ENCODE peak calls at places on chromosomes 4 and X, in four cellular contexts. U is HCT116, R is K562, V is GM12878. N is an unnamed sample.

GRCh38 chr4:28310926-28311325 is 1450.3 kb downstream of the STIM2 start:
- DNase-seq in R (no peak), V (no peak), U (no peak), N (no peak)

GRCh38 chr4:122636697-122637096 is 15.8 kb upstream of the IL21 start:
- DNase-seq in R (no peak), V (no peak), U (no peak), N (no peak)

GRCh38 chrX:112820364-112821308 is 20.0 kb downstream of the AMOT start:
- DNase-seq in V (no peak), R (no peak), U (no peak), N (no peak)

GRCh38 chrX:75303795-75304194 is 29.9 kb downstream of the UPRT start:
- DNase-seq in V (no peak), R (no peak), U (no peak), N (no peak)

GRCh38 chrX:65537229-65537628 is 2.6 kb upstream of the LAS1L start:
- DNase-seq in U (no peak), V (no peak), R (no peak), N (no peak)

GRCh38 chr4:110164856-110165255 is 33.6 kb downstream of the ELOVL6 start:
- DNase-seq in U (no peak), R (no peak), V (no peak), N (no peak)

GRCh38 chrX:38563006-38563405 is 1.7 kb downstream of the TSPAN7 start:
- DNase-seq in V (no peak), U (no peak), R (no peak), N (no peak)

GRCh38 chrX:17860811-17861495 is at the start of gene RAI2:
- DNase-seq in U (no peak), V (no peak), R (peak), N (peak)

GRCh38 chrX:21740329-21741274 is 17.3 kb downstream of the SMPX start:
- DNase-seq in R (no peak), V (no peak), U (no peak), N (no peak)

GRCh38 chr4:173168396-173169177 is at the start of gene GALNT7:
- DNase-seq in U (no peak), R (peak), V (no peak), N (peak)

GRCh38 chrX:132636080-132636479 is 147.2 kb upstream of the MBNL3 start:
- DNase-seq in U (no peak), V (no peak), R (no peak), N (peak)

GRCh38 chr4:120769227-120769626 is 153.3 kb downstream of the PRDM5 start:
- DNase-seq in R (no peak), U (peak), V (no peak), N (no peak)

GRCh38 chr4:169253904-169254303 is 16.9 kb downstream of the SH3RF1 start:
- DNase-seq in U (no peak), R (no peak), V (no peak), N (no peak)

GRCh38 chrX:115560211-115560977 is 580 bp upstream of the PLS3 start:
- DNase-seq in U (peak), V (no peak), R (no peak), N (no peak)

GRCh38 chrX:132092439-132093065 is 35.3 kb downstream of the FRMD7 start:
- DNase-seq in U (peak), R (peak), V (peak), N (peak)

GRCh38 chrX:38489341-38489740 is 72.0 kb upstream of the TSPAN7 start:
- DNase-seq in V (no peak), R (no peak), U (no peak), N (no peak)

GRCh38 chr4:6762244-6762615 is 20.3 kb upstream of the KIAA0232 start:
- DNase-seq in R (no peak), V (no peak), U (no peak), N (no peak)

GRCh38 chrX:119036369-119037029 is 36.3 kb upstream of the CT47C1 start:
- DNase-seq in U (no peak), V (no peak), R (no peak), N (no peak)

DNA sequence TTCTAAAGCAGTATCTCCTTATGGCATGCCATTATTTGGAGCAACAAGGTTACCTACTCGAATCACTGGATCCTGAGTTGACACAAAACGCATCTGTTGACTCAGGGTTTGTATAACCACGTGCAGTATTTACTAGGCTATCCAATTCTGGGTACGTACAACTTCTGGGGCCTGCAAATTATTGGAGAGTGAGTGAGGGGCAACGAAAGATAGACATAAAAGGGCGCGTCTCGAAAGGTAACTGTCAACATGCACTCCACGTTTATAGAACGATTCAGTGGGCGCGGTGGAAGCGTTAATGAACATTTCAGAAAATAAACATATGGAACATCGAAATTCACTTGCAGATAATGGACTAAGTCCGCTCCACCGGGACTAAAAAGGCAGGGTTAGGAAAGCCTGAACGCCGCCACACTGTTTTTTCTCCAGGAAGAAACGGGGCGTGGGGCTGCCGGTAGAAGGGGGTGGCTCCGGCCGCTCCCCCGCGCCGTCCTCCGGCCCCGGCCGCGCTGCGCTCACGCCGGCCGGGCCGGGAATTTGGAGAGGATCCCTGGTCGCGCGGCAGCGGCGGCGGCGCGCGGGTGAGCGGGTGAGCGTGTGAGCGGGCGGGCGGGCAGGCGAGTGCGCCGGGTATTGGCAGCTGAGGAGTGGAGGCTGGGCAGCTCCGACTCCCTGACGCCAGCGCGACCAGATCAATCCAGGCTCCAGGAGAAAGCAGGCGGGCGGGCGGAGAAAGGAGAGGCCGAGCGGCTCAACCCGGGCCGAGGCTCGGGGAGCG is at the start of gene SMAD1:
- DNase-seq in R (peak), U (peak), V (no peak), N (peak)
- TF ChIP-seq REST in R (no peak), U (no peak), V (no peak), N (no peak)

DNA sequence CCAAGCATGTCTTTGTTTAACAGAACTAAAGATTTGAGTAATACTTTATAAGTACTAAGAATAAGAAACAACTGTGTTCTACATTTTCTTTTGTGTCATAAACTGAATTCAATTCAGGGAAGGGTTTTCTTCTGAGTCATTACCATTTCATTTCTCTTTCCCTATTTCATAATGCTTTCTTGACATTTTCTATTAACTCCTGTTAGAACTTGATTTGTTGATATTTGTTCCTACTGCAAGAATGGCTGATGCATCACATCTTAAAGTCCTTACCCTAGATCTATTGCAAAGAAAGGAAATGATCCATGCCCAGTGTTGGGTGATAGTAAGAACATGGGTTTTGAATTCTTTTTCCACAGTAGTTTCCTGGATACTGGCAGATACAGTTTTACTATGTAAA is 127.5 kb upstream of the FAT4 start:
- DNase-seq in V (no peak), U (no peak), R (no peak), N (no peak)
- H3K4me2 ChIP-seq in V (no peak), U (no peak), R (no peak), N (no peak)

DNA sequence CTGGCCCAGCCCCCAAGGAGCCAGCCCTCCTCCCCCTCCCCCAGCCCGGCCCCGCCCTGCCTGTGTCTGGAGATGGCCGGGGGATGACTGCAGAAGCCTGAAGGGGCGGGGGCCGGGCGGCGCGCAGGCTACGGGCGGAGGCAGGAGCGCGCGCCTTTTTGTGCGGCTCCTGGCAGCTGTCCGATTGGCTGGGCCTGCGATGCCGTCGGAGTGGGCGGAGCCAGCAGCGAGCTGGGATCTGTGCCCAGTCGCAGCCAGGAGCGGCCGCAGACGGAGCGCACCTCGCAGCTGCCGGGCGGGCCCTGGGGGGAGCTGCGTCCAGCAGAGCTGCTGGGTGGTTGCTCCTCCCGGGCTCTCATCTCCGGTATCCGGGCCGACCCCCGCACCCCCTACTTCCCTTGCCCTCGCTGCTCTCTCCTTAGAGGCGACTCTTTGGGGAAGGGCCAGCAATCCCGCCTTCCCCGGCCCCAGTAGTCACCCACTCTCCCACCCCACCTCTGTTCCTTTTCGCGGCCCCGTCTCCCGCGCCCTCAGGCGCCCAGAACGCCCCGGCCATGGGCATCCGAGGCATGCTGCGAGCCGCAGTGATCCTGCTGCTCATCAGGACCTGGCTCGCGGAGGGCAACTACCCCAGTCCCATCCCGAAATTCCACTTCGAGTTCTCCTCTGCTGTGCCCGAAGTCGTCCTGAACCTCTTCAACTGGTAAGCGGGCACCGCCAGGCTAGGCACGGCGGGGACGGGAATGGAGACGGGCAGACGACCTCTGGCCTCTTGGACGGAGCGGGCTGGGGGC is at the start of gene GABRQ:
- DNase-seq in V (no peak), U (peak), R (peak), N (peak)
- TF ChIP-seq EZH2 in V (no peak), U (no peak), R (no peak), N (no peak)

DNA sequence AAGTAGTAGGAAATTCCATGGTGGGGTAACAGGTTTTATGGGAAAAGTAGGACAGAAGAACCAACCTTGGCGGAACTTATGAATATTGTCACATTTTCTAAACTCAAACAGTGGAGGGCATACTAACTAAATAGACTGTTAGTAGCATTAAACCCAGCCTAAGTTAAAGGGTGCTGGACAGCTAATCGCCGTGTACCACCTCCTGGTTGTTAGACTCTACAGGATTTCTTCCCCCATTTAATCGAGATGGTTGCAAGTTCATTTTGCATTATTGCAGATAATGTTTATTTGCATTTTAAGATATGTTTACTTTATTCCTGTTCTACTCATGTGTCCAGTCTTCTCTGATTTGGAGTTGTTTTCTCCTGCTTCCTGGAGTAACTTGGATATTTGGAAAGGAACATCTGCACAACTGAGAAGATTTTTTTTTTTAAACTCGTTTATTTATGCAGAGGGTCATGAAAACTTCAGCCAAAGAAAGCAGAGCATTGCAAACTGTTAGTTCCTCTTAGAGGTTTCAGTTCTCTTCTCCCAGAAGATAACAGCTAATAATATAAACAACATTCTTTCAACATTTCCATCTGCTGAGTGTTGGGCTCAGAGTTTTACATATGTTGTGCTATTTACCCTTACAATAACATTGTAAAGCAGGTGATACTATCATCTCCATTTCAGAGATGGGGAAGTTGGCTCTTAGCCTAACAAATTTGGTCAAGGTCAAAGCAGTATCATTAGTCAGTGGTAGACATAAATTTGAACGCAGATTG is 51.5 kb upstream of the TBC1D9 start:
- DNase-seq in U (no peak), V (peak), R (no peak), N (no peak)
- TF ChIP-seq REST in U (no peak), V (no peak), R (no peak), N (no peak)

GRCh38 chrX:85159644-85160043 is 83.9 kb downstream of the SATL1 start:
- DNase-seq in V (no peak), U (no peak), R (no peak), N (no peak)
- H3K4me2 ChIP-seq in V (no peak), U (no peak), R (no peak), N (no peak)

GRCh38 chr4:4870493-4871266 is 11.2 kb downstream of the MSX1 start:
- DNase-seq in V (no peak), U (no peak), R (no peak), N (no peak)

GRCh38 chr4:4869731-4870483 is 10.4 kb downstream of the MSX1 start:
- DNase-seq in R (no peak), U (no peak), V (no peak), N (peak)

GRCh38 chr4:4874254-4874653 is 14.8 kb downstream of the MSX1 start:
- DNase-seq in V (no peak), R (no peak), U (no peak), N (no peak)

GRCh38 chr4:4871267-4872147 is 12.0 kb downstream of the MSX1 start:
- DNase-seq in V (no peak), U (no peak), R (no peak), N (peak)

GRCh38 chr4:4872148-4872903 is 12.9 kb downstream of the MSX1 start:
- DNase-seq in R (no peak), U (no peak), V (no peak), N (peak)
- TF ChIP-seq EZH2 in R (no peak), U (no peak), V (no peak), N (peak)

GRCh38 chr4:159175165-159175988 is 72.5 kb downstream of the RAPGEF2 start:
- DNase-seq in R (peak), V (peak), U (peak), N (peak)
- TF ChIP-seq REST in R (no peak), V (no peak), U (no peak), N (no peak)

GRCh38 chr4:112114452-112114851 is 30.8 kb upstream of the FAM241A start:
- DNase-seq in R (no peak), V (no peak), U (no peak), N (no peak)

GRCh38 chr4:112113786-112114185 is 31.5 kb upstream of the FAM241A start:
- DNase-seq in R (no peak), U (no peak), V (no peak), N (no peak)

GRCh38 chr4:112120021-112120420 is 25.2 kb upstream of the FAM241A start:
- DNase-seq in V (no peak), U (no peak), R (no peak), N (no peak)

GRCh38 chr4:112119358-112119783 is 25.9 kb upstream of the FAM241A start:
- DNase-seq in V (peak), R (no peak), U (no peak), N (no peak)

DNA sequence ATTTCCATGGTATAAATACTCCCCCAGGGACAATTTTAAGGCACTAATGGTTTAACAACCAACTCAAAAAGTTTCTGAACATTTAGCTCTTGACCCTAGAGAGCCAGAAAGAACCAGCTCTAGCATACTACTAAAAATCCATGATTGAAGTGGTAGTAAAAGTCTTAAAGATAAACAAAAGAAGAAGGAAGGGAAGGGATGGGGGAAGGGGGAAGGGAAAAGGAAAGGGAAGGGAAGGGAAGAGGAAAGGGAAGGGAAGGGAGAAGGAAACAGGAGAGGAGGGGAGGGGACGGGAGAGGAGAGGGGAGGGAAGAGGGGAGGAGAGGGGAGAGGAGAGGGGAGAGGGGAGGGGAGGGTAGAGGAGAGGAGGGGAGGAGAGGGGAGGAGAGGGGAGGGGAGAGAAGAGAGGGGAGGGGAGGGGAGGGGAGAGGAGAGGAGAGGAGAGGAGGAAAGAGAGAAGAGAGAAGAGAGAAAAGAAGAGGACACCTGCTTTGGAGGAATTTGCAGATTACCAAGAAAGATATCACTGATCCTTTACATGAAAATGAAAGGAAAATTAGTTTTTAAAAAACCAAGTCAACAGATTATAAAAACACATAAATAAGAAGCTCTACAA is 26.4 kb upstream of the FAM241A start:
- DNase-seq in V (no peak), U (no peak), R (no peak), N (no peak)
- H3K4me2 ChIP-seq in V (peak), U (no peak), R (no peak), N (no peak)

DNA sequence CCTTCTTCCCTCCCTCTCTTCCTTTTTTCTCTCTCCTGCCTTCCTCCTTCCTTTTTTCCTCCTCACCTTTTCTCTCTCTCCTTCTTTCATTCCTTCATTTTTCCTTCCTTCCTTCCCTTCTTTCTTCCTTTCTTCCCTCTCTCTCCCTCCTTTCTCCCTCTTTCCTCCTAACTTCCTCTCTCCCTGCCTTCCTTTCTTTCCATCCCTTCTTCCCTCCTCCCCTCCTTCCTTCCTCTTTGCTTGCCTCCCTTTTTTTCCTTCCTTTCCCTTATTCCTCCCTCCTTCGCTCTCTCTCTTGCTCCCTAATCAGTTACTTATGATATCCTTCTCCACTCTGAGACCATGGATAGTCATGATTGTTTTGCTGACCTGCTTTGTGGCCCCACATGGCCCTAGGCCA is 56.7 kb upstream of the PUDP start:
- DNase-seq in U (no peak), R (no peak), V (no peak), N (no peak)
- TF ChIP-seq EZH2 in U (no peak), R (no peak), V (no peak), N (no peak)

DNA sequence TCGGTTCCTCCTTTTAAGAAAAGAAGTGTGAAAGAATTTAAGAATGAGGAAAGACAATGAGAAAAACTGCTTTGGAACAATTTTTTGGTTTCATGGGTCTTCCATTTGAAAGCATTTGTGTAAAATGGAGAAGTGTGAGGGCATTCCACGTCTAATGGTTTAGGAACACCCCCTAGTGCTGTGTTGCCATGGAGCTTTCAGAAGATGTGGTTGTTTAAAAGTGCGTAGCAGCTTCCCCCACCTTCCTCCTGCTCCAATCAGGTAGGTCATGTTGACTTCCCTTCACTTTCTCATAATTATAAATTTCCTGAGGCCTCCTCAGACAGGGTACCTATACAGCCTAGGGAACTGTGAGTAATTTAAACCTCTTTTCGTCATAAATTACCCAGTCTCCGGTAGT is 50.0 kb downstream of the UGT2B10 start:
- DNase-seq in R (no peak), U (no peak), V (no peak), N (peak)
- TF ChIP-seq REST in R (no peak), U (no peak), V (no peak), N (no peak)

N was measured in GM23338.